ENCODE peak calls at places on chromosomes 6 and 20, in six cellular contexts. Z, C, N, D, W and B are unnamed samples.

GRCh38 chr6:28589234-28589951 is 63.7 kb downstream of the GPX5 start:
- DNase-seq in C (no peak), Z (no peak), D (no peak), N (peak), W (peak), B (no peak)

GRCh38 chr20:54103067-54103761 is 32.8 kb upstream of the BCAS1 start:
- DNase-seq in W (peak), Z (peak), C (no peak), N (peak), D (peak), B (no peak)

GRCh38 chr20:38198238-38198861 is 33.3 kb upstream of the TGM2 start:
- DNase-seq in C (no peak), D (no peak), W (no peak), N (no peak), Z (peak), B (no peak)

GRCh38 chr6:113203135-113203534 is 654.0 kb upstream of the MARCKS start:
- DNase-seq in N (no peak), W (no peak), Z (no peak), D (no peak), C (no peak), B (no peak)

GRCh38 chr6:130262008-130262407 is 39.3 kb upstream of the SAMD3 start:
- DNase-seq in D (no peak), N (no peak), W (no peak), C (no peak), Z (no peak), B (no peak)

GRCh38 chr6:121480099-121480713 is 44.8 kb downstream of the GJA1 start:
- DNase-seq in Z (no peak), D (no peak), W (no peak), N (no peak), C (no peak), B (no peak)

GRCh38 chr6:22466665-22467064 is 102.7 kb upstream of the HDGFL1 start:
- DNase-seq in N (no peak), Z (no peak), C (no peak), W (no peak), D (no peak), B (peak)

GRCh38 chr20:13008761-13009681 is at the start of gene SPTLC3:
- DNase-seq in Z (no peak), W (peak), N (peak), D (peak), C (no peak), B (no peak)

GRCh38 chr6:41462980-41463930 is 82.9 kb upstream of the FOXP4 start:
- DNase-seq in W (peak), C (no peak), D (peak), N (peak), Z (peak), B (peak)

GRCh38 chr20:57922701-57923100 is 212.9 kb upstream of the PMEPA1 start:
- DNase-seq in N (no peak), D (no peak), W (no peak), Z (no peak), C (no peak), B (no peak)

GRCh38 chr6:139510040-139510815 is 135.8 kb upstream of the CITED2 start:
- DNase-seq in D (no peak), W (no peak), C (no peak), Z (no peak), N (no peak), B (no peak)

GRCh38 chr6:144343736-144344428 is 58.7 kb downstream of the UTRN start:
- DNase-seq in W (peak), D (peak), Z (no peak), C (peak), N (peak), B (no peak)

GRCh38 chr20:1734269-1734858 is 76.8 kb upstream of the SIRPG start:
- DNase-seq in Z (no peak), N (no peak), C (peak), W (peak), D (no peak), B (no peak)

GRCh38 chr6:159842035-159842434 is 42.0 kb downstream of the PNLDC1 start:
- DNase-seq in N (no peak), D (no peak), C (no peak), Z (peak), W (no peak), B (no peak)

GRCh38 chr6:45209762-45210161 is 118.4 kb upstream of the RUNX2 start:
- DNase-seq in Z (no peak), W (no peak), C (no peak), N (no peak), D (no peak), B (no peak)

GRCh38 chr20:14986026-14986655 is 648.7 kb upstream of the FLRT3 start:
- DNase-seq in N (peak), D (peak), Z (no peak), C (no peak), W (peak), B (no peak)

GRCh38 chr20:34578521-34579147 is 20.1 kb downstream of the MAP1LC3A start:
- DNase-seq in Z (no peak), D (no peak), C (peak), W (no peak), N (no peak), B (no peak)

GRCh38 chr20:34580588-34580940 is 22.0 kb downstream of the MAP1LC3A start:
- DNase-seq in Z (no peak), N (no peak), C (peak), D (no peak), W (no peak), B (no peak)

GRCh38 chr20:34579936-34580587 is 21.5 kb downstream of the MAP1LC3A start:
- DNase-seq in W (no peak), C (peak), N (peak), D (peak), Z (no peak), B (no peak)

GRCh38 chr20:34578040-34578439 is 19.5 kb downstream of the MAP1LC3A start:
- DNase-seq in N (no peak), Z (no peak), D (no peak), C (no peak), W (no peak), B (no peak)

DNA sequence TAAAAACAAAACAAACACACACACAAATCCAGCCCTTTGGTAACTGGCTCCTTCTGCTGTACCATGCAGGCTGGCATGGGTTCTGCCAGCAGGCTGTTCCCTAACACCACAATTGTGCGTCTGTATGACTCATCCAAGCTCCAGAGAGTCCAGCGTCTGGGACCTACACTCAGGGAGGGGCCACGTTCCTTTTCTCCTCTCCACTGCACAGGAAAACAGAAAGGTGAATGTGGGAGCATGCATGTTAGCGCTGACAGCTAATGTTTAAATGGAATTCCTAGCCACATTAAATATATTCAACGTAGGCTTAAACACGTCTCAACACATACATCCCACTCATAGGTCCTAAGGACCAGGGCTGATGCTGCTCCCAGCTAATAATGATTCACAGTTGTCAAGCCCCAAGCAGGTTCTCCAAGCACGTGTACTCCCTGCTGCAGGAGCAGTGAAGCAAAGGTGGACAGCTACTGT is 20.7 kb downstream of the MAP1LC3A start:
- DNase-seq in W (peak), D (peak), N (peak), Z (no peak), C (peak), B (no peak)
- TF ChIP-seq POLR2AphosphoS5 in W (no peak), D (peak), N (no peak), Z (no peak), C (no peak), B (no peak)

DNA sequence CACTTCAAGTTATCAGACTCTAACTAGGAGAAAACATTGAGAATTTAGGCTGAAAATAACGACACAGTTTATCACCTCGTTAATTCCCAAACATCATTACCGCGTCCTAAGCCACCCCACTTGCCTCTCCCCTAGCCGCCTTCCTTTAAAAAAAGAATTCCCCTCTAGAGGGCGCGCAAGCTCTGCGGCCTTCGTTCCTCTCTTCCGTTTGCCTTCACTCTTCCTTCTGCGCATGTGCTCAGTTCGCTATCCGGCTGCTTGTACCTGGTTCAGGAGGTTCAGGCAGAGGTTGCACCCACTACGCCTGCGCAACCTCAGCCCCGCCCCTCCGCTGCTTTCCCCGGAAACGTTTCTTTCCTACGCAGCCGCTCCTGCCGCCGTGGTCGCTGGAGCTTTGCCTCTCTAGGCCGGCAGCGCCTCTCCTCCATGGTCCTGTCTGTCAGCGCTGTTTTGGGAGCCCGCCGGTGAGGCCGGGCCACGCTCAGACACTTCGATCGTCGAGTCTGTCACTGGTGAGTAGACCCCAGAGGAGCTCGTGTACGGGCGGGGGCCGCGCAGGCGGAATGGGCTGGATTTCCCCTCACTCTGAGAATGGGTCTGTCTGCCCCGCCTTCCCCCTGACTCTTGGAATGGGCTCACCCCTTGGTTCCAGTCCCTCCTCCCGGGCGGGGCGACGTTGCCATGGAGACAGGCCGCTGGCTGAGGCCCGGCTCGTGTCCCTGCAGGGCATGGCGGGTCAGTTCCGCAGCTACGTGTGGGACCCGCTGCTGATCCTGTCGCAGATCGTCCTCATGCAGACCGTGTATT is at the start of gene SYS1:
- DNase-seq in D (peak), Z (peak), W (peak), N (peak), C (peak), B (peak)
- TF ChIP-seq POLR2AphosphoS5 in D (peak), Z (peak), W (peak), N (peak), C (peak), B (peak)

GRCh38 chr6:20976391-20976790 is 442.1 kb downstream of the CDKAL1 start:
- DNase-seq in W (no peak), Z (no peak), D (no peak), N (no peak), C (no peak), B (no peak)

GRCh38 chr6:20978176-20978614 is 443.9 kb downstream of the CDKAL1 start:
- DNase-seq in D (no peak), C (no peak), N (no peak), Z (no peak), W (peak), B (no peak)
- TF ChIP-seq POLR2AphosphoS5 in D (no peak), C (no peak), N (no peak), Z (no peak), W (no peak), B (no peak)

DNA sequence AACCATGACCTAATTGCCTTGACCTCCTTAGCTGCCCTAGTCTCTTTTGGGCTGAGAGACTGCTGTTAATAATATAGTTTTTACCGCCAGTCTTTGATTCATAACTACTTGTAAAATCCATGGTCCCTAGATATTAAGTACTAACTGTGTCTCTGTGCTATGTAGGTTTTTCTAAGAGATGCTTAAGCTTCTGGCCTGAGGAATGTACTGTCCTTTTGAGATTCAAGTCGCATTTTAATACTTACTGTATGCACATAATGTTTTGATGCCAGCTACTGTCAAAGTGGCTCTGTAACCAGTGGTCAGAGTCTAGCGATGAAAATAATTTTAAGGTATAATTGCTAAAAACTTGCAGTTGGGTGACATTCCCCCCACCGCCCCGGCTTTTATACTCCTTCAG is 2.1 kb downstream of the AKAP12 start:
- DNase-seq in D (no peak), N (no peak), C (no peak), Z (no peak), W (no peak), B (no peak)
- TF ChIP-seq POLR2AphosphoS5 in D (no peak), N (no peak), C (no peak), Z (no peak), W (no peak), B (no peak)

DNA sequence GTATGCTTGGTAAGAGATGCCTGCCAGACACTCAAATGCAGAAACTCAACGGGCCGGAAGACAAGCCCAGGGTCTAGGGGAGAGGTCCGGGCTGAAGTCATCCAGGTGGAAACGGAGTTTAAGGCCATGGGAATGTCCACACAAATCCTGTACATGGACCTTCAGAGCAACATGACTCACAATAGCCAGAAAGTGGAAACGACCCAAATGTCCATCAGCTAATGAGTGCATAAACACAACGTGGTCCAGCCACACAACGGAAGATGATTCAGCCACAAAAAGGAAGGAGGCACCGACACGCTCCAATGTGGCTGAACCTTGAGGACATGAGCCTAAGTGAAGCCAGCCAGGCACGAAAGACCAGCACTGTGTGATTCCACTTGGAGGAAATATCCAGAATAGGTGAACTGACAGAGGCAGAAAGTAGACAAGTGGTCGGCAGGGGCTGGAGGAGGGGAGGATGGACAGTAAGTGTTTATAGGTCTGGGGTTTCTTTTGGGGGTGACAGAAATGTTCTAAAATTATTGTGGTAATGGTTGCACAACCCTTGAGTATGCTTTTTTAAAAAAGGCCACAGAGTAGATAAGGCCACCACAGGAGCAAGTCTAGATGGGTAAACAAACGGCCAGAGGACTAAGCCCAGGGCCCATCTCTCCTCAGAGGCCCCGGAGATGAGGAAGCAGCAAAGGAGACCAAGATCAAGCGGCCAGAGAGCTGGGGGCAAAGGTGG is 105.6 kb downstream of the PREX1 start:
- DNase-seq in W (peak), C (no peak), N (peak), Z (no peak), D (peak), B (peak)
- TF ChIP-seq POLR2AphosphoS5 in W (peak), C (no peak), N (no peak), Z (no peak), D (peak), B (peak)

DNA sequence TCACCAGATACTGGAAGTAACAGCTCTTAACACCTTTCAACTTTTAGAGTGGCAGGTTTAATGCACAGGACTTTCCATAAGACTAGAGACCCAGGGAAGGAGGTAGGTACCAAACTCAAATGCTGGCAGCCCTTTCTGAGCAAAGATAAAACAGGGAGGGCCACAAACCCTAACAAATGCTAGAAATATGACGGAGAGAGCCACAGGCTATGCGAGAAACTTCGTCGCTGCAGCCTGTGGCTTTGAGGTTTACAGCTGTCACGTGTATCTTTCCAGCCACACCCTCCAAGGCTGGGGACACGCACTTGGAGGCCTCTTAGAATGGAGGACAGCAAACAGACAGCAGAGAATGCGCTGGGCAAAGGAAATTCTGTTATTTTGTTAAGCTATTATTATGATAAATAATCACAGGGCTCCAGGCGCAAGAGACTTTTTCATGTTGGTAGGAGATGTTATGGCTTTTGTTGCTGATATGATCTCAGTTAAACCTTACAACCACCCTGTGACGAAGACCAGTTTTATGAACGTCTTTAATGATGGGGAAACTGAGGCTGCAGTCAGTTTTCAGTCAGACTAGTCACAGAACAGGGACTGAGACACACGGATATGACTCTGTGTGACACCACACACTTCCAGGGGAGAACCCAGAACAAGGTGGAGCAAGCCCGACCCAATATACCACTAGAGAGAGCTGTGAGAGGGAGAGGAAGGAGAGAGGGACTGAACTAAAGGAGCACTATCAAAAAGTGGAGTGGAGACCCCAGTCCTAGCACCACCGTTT is 2.0 kb downstream of the TRAM2 start:
- DNase-seq in N (peak), W (peak), Z (peak), D (peak), C (no peak), B (no peak)
- TF ChIP-seq POLR2AphosphoS5 in N (no peak), W (peak), Z (no peak), D (peak), C (peak), B (peak)

GRCh38 chr6:39823187-39823815 is 31.1 kb downstream of the DAAM2 start:
- DNase-seq in Z (no peak), D (no peak), C (peak), N (peak), W (no peak), B (no peak)
- TF ChIP-seq POLR2AphosphoS5 in Z (no peak), D (peak), C (peak), N (peak), W (no peak), B (peak)

GRCh38 chr6:147662639-147663038 is 154.1 kb downstream of the SAMD5 start:
- DNase-seq in D (no peak), N (no peak), Z (no peak), W (no peak), C (no peak), B (no peak)
- TF ChIP-seq POLR2AphosphoS5 in D (no peak), N (no peak), Z (no peak), W (no peak), C (no peak), B (no peak)